ENCODE peak calls at places on chromosomes 12 and 14, in four cellular contexts. W is GM12878, O is K562, H is H1. P is an unnamed sample.

GRCh38 chr12:121579981-121580868 is 598 bp downstream of the KDM2B start:
- DNase-seq in W (no peak), O (peak), H (peak), P (peak)

GRCh38 chr12:6435941-6436715 is 8.6 kb upstream of the CD27 start:
- DNase-seq in W (no peak), O (no peak), H (no peak), P (no peak)

GRCh38 chr14:56135001-56135400 is 16.8 kb downstream of the PELI2 start:
- DNase-seq in W (no peak), O (no peak), H (no peak), P (no peak)

GRCh38 chr12:19757317-19757877 is 318.1 kb downstream of the AEBP2 start:
- DNase-seq in W (peak), O (no peak), H (no peak), P (no peak)

GRCh38 chr14:77086017-77086727 is 11.9 kb upstream of the CIPC start:
- DNase-seq in W (no peak), O (no peak), H (no peak), P (peak)

GRCh38 chr12:89138048-89138852 is 214.1 kb downstream of the DUSP6 start:
- DNase-seq in W (no peak), O (no peak), H (no peak), P (no peak)

GRCh38 chr12:89208661-89209096 is 143.6 kb downstream of the DUSP6 start:
- DNase-seq in W (no peak), O (no peak), H (no peak), P (no peak)

GRCh38 chr12:30719060-30719459 is 23.4 kb upstream of the IPO8 start:
- DNase-seq in W (no peak), O (no peak), H (no peak), P (no peak)

GRCh38 chr14:89572566-89573398 is 155.7 kb upstream of the FOXN3 start:
- DNase-seq in W (no peak), O (no peak), H (no peak), P (no peak)

GRCh38 chr14:68947802-68948201 is 31.3 kb downstream of the ACTN1 start:
- DNase-seq in W (no peak), O (no peak), H (no peak), P (no peak)

GRCh38 chr12:53500119-53500775 is 836 bp upstream of the TARBP2 start:
- DNase-seq in W (no peak), O (peak), H (no peak), P (peak)

GRCh38 chr12:49064767-49065152 is 4.2 kb upstream of the KMT2D start:
- DNase-seq in W (no peak), O (no peak), H (no peak), P (no peak)

GRCh38 chr12:29710104-29710503 is 73.6 kb downstream of the TMTC1 start:
- DNase-seq in W (no peak), O (no peak), H (peak), P (no peak)

GRCh38 chr12:263574-263973 is 938 bp upstream of the SLC6A13 start:
- DNase-seq in W (no peak), O (no peak), H (no peak), P (no peak)

GRCh38 chr12:262817-263216 is at the start of gene SLC6A13:
- DNase-seq in W (no peak), O (no peak), H (no peak), P (no peak)

GRCh38 chr12:267581-268482 is 5.2 kb upstream of the SLC6A13 start:
- DNase-seq in W (no peak), O (no peak), H (no peak), P (no peak)

GRCh38 chr12:264269-264668 is 1.6 kb upstream of the SLC6A13 start:
- DNase-seq in W (no peak), O (no peak), H (no peak), P (no peak)

GRCh38 chr12:265096-265495 is 2.5 kb upstream of the SLC6A13 start:
- DNase-seq in W (no peak), O (no peak), H (no peak), P (no peak)
- TF ChIP-seq SRF in W (no peak), O (no peak), H (no peak), P (no peak)

GRCh38 chr14:104966261-104967143 is 11.7 kb downstream of the AHNAK2 start:
- DNase-seq in W (no peak), O (no peak), H (no peak), P (no peak)
- TF ChIP-seq RFX5 in W (no peak), O (no peak), H (no peak), P (no peak)

GRCh38 chr12:66351301-66351700 is 49.0 kb downstream of the HELB start:
- DNase-seq in W (no peak), O (no peak), H (no peak), P (no peak)

GRCh38 chr12:66352899-66353298 is 50.6 kb downstream of the HELB start:
- DNase-seq in W (no peak), O (no peak), H (no peak), P (no peak)

GRCh38 chr12:66354291-66354690 is 52.0 kb downstream of the HELB start:
- DNase-seq in W (no peak), O (no peak), H (no peak), P (no peak)

DNA sequence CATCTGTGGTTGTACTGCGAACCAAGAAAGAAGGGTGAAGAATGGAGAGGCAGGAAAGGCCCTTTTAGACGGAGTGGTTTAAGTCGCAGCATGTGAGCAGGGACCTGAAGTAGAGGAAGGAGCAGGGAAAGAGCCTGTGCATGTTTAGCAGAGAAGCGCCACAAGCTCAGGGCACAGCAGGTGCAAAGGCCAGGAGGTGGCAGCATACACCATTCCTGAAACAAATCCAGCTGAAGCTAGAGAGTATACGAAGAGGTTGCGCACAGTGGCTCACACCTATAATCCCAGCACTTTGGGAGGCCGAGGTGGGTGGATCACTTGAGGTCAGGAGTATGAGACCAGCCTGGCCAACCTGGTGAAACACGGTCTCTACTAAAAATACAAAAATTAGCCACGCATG is 49.9 kb downstream of the HELB start:
- DNase-seq in W (no peak), O (peak), H (peak), P (peak)
- TF ChIP-seq SRF in W (no peak), O (no peak), H (no peak), P (no peak)

DNA sequence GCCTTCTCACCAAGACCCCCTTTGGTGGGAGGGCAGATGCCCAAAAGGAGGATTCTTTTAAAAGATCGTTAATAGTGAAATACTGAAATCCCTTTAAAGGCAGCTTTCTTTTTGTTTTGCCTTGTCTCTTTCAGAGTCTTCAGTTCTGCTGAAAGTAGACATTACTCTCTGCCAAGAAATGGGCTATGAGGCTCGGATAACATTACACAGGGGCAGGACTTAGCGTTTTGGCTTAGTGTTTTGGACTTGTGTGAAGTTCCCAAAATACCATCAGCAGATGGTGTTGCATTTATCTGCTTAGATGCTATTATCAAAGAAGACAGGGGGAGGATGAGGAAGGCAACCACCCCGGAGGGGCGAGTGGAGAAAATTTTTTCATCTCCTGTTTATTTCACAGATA is 88.3 kb upstream of the METAP2 start:
- DNase-seq in W (no peak), O (no peak), H (no peak), P (no peak)
- TF ChIP-seq RFX5 in W (no peak), O (no peak), H (no peak), P (no peak)

GRCh38 chr14:104680806-104681688 is 8.4 kb upstream of the INF2 start:
- DNase-seq in W (no peak), O (no peak), H (no peak), P (peak)

GRCh38 chr14:104680056-104680805 is 9.2 kb upstream of the INF2 start:
- DNase-seq in W (no peak), O (peak), H (no peak), P (no peak)

GRCh38 chr14:104677506-104678332 is 11.7 kb upstream of the INF2 start:
- DNase-seq in W (no peak), O (peak), H (no peak), P (no peak)

GRCh38 chr14:104678346-104678745 is 11.1 kb upstream of the INF2 start:
- DNase-seq in W (no peak), O (peak), H (no peak), P (no peak)

GRCh38 chr14:104678901-104679705 is 10.3 kb upstream of the INF2 start:
- DNase-seq in W (no peak), O (no peak), H (no peak), P (no peak)
- TF ChIP-seq SRF in W (no peak), O (no peak), H (no peak), P (no peak)

GRCh38 chr12:11621797-11622423 is 27.6 kb upstream of the ETV6 start:
- DNase-seq in W (no peak), O (no peak), H (no peak), P (peak)
- TF ChIP-seq RFX5 in W (no peak), O (no peak), H (no peak), P (no peak)

DNA sequence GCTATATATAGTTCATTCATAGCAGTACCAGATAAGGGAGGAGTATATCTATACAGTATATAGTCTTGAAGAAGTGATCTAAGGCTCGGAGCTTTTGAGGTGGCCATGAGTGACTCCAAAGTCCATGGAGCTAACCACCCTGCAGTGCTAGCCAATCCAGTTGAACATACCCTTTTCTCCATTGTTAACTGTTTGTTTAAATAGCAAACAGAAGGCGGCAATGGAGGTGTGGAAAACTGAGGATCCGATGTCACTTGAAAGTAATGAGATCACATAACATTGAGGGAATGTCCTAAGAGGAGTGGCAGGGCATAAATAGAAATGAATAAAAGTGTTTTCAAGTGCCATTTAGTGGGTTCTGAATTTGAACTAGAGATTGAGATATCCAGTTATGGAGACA is 12.4 kb upstream of the SNAPC1 start:
- DNase-seq in W (no peak), O (peak), H (no peak), P (peak)
- TF ChIP-seq SRF in W (no peak), O (no peak), H (no peak), P (no peak)